ENCODE peak calls at places on chromosomes 7 and 10, in nine cellular contexts. J, Y, K, W, O, R, H, Q and M are unnamed samples.

GRCh38 chr10:34607894-34608293 is 207.2 kb downstream of the PARD3 start:
- DNase-seq in J (no peak), Y (no peak), K (no peak), W (no peak), O (peak; percentile 20), R (no peak), H (no peak), Q (no peak), M (peak; percentile 30)

GRCh38 chr10:21110358-21110757 is 213.2 kb upstream of the NEBL start:
- DNase-seq in J (no peak), Y (no peak), K (no peak), W (no peak), O (no peak), R (no peak), H (no peak), Q (no peak), M (no peak)

GRCh38 chr7:106369816-106370215 is 85.0 kb upstream of the NAMPT start:
- DNase-seq in J (no peak), Y (no peak), K (no peak), W (no peak), O (no peak), R (no peak), H (no peak), Q (no peak), M (no peak)

GRCh38 chr10:31774928-31775668 is 153.5 kb downstream of the ARHGAP12 start:
- DNase-seq in J (no peak), Y (no peak), K (no peak), W (no peak), O (no peak), R (peak; percentile 86), H (no peak), Q (no peak), M (no peak)

GRCh38 chr7:143954163-143954894 is at the start of gene OR2F1:
- DNase-seq in J (no peak), Y (no peak), K (no peak), W (no peak), O (no peak), R (no peak), H (no peak), Q (no peak), M (no peak)

GRCh38 chr10:99396471-99396870 is 34.0 kb downstream of the GOT1 start:
- DNase-seq in J (no peak), Y (no peak), K (no peak), W (no peak), O (peak; percentile 85), R (no peak), H (no peak), Q (no peak), M (no peak)

GRCh38 chr7:138665249-138665648 is 35.9 kb downstream of the SVOPL start:
- DNase-seq in J (peak; percentile 26), Y (no peak), K (no peak), W (no peak), O (no peak), R (no peak), H (no peak), Q (no peak), M (no peak)

GRCh38 chr10:122435212-122435827 is 19.1 kb upstream of the ARMS2 start:
- DNase-seq in J (no peak), Y (no peak), K (no peak), W (no peak), O (peak; percentile 55), R (no peak), H (no peak), Q (no peak), M (no peak)

GRCh38 chr7:47461161-47461560 is 120.8 kb downstream of the TNS3 start:
- DNase-seq in J (no peak), Y (no peak), K (peak; percentile 82), W (no peak), O (peak; percentile 80), R (peak; percentile 72), H (peak; percentile 83), Q (no peak), M (no peak)

GRCh38 chr10:625335-625699 is 64.2 kb downstream of the DIP2C start:
- DNase-seq in J (no peak), Y (no peak), K (peak; percentile 86), W (no peak), O (no peak), R (peak; percentile 84), H (peak; percentile 77), Q (no peak), M (no peak)

GRCh38 chr7:70574314-70574713 is 557.6 kb upstream of the GALNT17 start:
- DNase-seq in J (no peak), Y (no peak), K (no peak), W (no peak), O (no peak), R (no peak), H (no peak), Q (no peak), M (no peak)

GRCh38 chr10:50322075-50322474 is 70.8 kb upstream of the ASAH2 start:
- DNase-seq in J (no peak), Y (no peak), K (no peak), W (no peak), O (peak; percentile 63), R (no peak), H (no peak), Q (no peak), M (no peak)

GRCh38 chr10:21498416-21498815 is 27.1 kb downstream of the SKIDA1 start:
- DNase-seq in J (no peak), Y (no peak), K (no peak), W (no peak), O (no peak), R (no peak), H (no peak), Q (no peak), M (no peak)

GRCh38 chr10:123377883-123378282 is 223.7 kb downstream of the BUB3 start:
- DNase-seq in J (no peak), Y (no peak), K (no peak), W (no peak), O (no peak), R (no peak), H (no peak), Q (no peak), M (no peak)

DNA sequence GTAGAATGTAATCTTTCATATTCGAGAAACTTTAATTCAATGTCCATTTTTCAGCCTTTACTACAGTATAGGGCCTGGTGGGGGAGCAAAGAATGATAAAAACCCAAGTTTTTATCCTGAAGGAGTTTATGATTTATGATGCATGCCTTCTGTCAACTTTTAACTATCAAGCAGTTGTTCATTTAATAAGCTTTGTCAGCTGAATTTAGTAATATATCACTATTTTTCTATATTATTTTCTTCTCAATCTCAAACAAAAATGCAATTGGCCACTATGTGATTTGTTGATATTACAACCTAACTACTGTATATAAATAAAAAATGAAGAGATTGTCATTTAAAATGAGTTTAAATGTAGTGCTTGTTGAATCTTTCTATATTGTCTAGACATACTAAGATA is 2.4 kb downstream of the NUP42 start:
- DNase-seq in J (no peak), Y (no peak), K (no peak), W (no peak), O (no peak), R (no peak), H (no peak), Q (no peak), M (no peak)
- H3K4me3 ChIP-seq in J (no peak overlapping the region), Y (no peak overlapping the region), K (no peak overlapping the region), W (no peak overlapping the region), O (no peak overlapping the region), R (no peak overlapping the region), H (no peak overlapping the region), Q (peak overlapping the region; percentile 98), M (peak overlapping the region; percentile 75)

DNA sequence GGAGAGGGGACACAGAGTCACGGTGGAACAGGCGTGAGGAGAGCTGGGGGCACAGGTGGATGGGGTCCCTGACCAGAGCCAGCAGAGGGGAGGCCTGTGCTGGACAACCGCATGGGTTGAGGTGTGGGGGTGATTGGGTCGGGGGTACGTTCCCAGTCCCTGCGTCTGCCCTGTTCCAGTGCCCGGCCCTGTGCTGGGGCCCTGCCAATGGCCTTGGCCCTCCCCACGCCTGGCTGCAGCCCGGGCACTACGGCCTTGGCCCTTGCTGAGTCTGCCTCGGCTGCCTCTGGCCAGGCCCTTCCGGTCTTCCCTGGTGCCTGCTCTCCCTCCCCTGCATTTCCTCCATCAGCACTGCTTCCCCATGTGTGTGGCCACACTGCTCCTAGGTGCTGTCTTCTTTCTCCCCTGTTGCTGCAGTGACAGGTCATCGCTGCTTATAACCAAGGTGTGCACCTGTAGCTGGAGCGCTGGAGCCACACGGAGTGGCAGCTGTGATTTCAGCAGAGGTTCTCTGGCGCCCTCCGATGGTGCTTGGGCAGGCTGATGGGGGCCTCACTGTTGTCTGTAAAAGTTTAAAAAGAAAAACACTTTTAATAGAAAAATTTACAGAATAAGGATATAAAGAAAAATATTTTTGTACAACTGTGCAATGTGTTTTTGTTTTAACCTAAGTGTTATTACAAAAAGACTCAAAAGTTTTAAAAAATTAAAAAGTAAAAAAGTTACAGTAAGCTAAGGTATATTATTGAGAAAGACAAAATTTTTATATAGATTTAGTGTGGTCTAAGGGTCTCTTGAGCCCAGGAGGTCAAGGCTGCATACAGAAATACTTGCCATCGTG is 45.2 kb upstream of the BHLHA15 start:
- DNase-seq in J (peak; percentile 78), Y (no peak), K (peak; percentile 82), W (peak; percentile 55), O (peak; percentile 14), R (peak; percentile 76), H (no peak), Q (peak; percentile 60), M (peak; percentile 67)
- TF ChIP-seq CTCF in J (peak; percentile 65), Y (peak; percentile 25), K (peak; percentile 78), W (peak; percentile 73), O (peak; percentile 62), R (peak; percentile 49), H (peak; percentile 74), Q (peak; percentile 75), M (peak; percentile 70)

GRCh38 chr7:36567699-36568436 is 156.4 kb downstream of the AOAH start:
- DNase-seq in J (no peak), Y (no peak), K (no peak), W (no peak), O (no peak), R (no peak), H (no peak), Q (no peak), M (no peak)
- H3K4me1 ChIP-seq in J (no peaks in the 10 kb centered on the region), Y (no peaks in the 10 kb centered on the region), K (peaks cover 8% of the 10 kb centered on the region), W (no peaks in the 10 kb centered on the region), O (no peaks in the 10 kb centered on the region), R (no peaks in the 10 kb centered on the region), H (peaks cover 8% of the 10 kb centered on the region), Q (no peaks in the 10 kb centered on the region), M (no peaks in the 10 kb centered on the region)

GRCh38 chr10:43293677-43294057 is 26.8 kb upstream of the RASGEF1A start:
- DNase-seq in J (no peak), Y (no peak), K (no peak), W (no peak), O (no peak), R (no peak), H (no peak), Q (no peak), M (no peak)

GRCh38 chr10:43294241-43294658 is 27.4 kb upstream of the RASGEF1A start:
- DNase-seq in J (no peak), Y (no peak), K (no peak), W (no peak), O (no peak), R (no peak), H (no peak), Q (no peak), M (no peak)

GRCh38 chr10:43294892-43295291 is 28.0 kb upstream of the RASGEF1A start:
- DNase-seq in J (no peak), Y (no peak), K (no peak), W (no peak), O (no peak), R (no peak), H (no peak), Q (no peak), M (no peak)

GRCh38 chr10:43296320-43296719 is 29.5 kb upstream of the RASGEF1A start:
- DNase-seq in J (no peak), Y (no peak), K (no peak), W (no peak), O (no peak), R (no peak), H (no peak), Q (no peak), M (no peak)

GRCh38 chr10:43295436-43295835 is 28.6 kb upstream of the RASGEF1A start:
- DNase-seq in J (no peak), Y (no peak), K (no peak), W (no peak), O (no peak), R (no peak), H (no peak), Q (no peak), M (no peak)
- H3K4me3 ChIP-seq in J (no peak overlapping the region), Y (no peak overlapping the region), K (no peak overlapping the region), W (no peak overlapping the region), O (no peak overlapping the region), R (no peak overlapping the region), H (no peak overlapping the region), Q (no peak overlapping the region), M (no peak overlapping the region)